ENCODE peak calls at places on chromosomes 3 and 15, in eight cellular contexts. V is glomerular endothelial cell, T is SJSA1, R is A549, M is OCI-LY7, L is Daoy, D is amniotic stem cell, I is chondrocyte. W is an unnamed sample.

GRCh38 chr15:99101501-99101900 is 3.4 kb upstream of the SYNM start:
- DNase-seq in T (no peak), I (no peak), V (no peak), M (no peak), D (no peak), L (no peak), R (no peak), W (no peak)

GRCh38 chr3:52504977-52505376 is 9.8 kb downstream of the STAB1 start:
- DNase-seq in R (no peak), V (no peak), M (no peak), D (no peak), T (no peak), I (no peak), L (no peak), W (no peak)

GRCh38 chr15:80183886-80184285 is 31.1 kb downstream of the FAH start:
- DNase-seq in T (no peak), L (no peak), I (no peak), R (peak), V (no peak), D (no peak), M (no peak), W (no peak)

GRCh38 chr15:38129531-38130199 is 123.0 kb upstream of the SPRED1 start:
- DNase-seq in R (no peak), M (peak), V (peak), D (peak), I (no peak), T (peak), L (peak), W (peak)

GRCh38 chr15:86316699-86317378 is 237.2 kb downstream of the AGBL1 start:
- DNase-seq in R (no peak), T (no peak), L (no peak), D (no peak), M (no peak), V (no peak), I (no peak), W (no peak)

GRCh38 chr15:50055333-50056278 is 63.4 kb downstream of the ATP8B4 start:
- DNase-seq in R (no peak), L (no peak), D (no peak), T (no peak), I (no peak), V (no peak), M (no peak), W (no peak)

GRCh38 chr3:41681479-41681878 is 280.4 kb downstream of the ULK4 start:
- DNase-seq in D (peak), R (peak), M (no peak), L (peak), V (no peak), T (peak), I (no peak), W (peak)

GRCh38 chr3:139252719-139253118 is 91.1 kb upstream of the MRPS22 start:
- DNase-seq in R (no peak), D (no peak), T (no peak), M (no peak), L (no peak), I (no peak), V (no peak), W (no peak)

GRCh38 chr15:82129769-82130168 is 84.0 kb upstream of the MEX3B start:
- DNase-seq in R (peak), M (no peak), L (peak), I (no peak), D (no peak), T (peak), V (no peak), W (peak)

GRCh38 chr15:80106051-80106450 is 46.6 kb downstream of the ZFAND6 start:
- DNase-seq in V (no peak), D (no peak), R (no peak), I (no peak), M (no peak), T (no peak), L (no peak), W (no peak)

GRCh38 chr3:136070334-136070733 is 104.8 kb downstream of the PPP2R3A start:
- DNase-seq in R (no peak), I (no peak), V (no peak), D (peak), T (peak), M (no peak), L (peak), W (no peak)

GRCh38 chr3:141603473-141604035 is 116.7 kb downstream of the RASA2 start:
- DNase-seq in L (no peak), T (no peak), V (no peak), M (no peak), I (no peak), D (no peak), R (no peak), W (no peak)

GRCh38 chr15:61480863-61481262 is 251.8 kb upstream of the RORA start:
- DNase-seq in R (no peak), M (no peak), I (no peak), L (no peak), T (no peak), D (no peak), V (no peak), W (no peak)

GRCh38 chr3:115836944-115837343 is 213.6 kb downstream of the GAP43 start:
- DNase-seq in D (no peak), I (no peak), R (peak), T (no peak), L (no peak), M (peak), V (no peak), W (no peak)

GRCh38 chr3:97029972-97030371 is 215.6 kb downstream of the EPHA6 start:
- DNase-seq in I (no peak), T (no peak), D (no peak), M (no peak), R (no peak), L (no peak), V (no peak), W (no peak)

GRCh38 chr15:90266061-90266431 is 574 bp downstream of the NGRN start:
- DNase-seq in M (no peak), I (no peak), R (peak), D (no peak), L (peak), V (no peak), T (no peak), W (no peak)

GRCh38 chr3:49869525-49870126 is at the start of gene CAMKV:
- DNase-seq in V (no peak), T (no peak), I (no peak), L (peak), D (no peak), M (peak), R (no peak), W (no peak)